ENCODE peak calls at places on chromosomes 7 and 10, in nine cellular contexts. C is WERI-Rb-1, X is heart left ventricle, D is fibroblast of lung, M is uterus, P is H9, U is spleen, J is RWPE1, V is right lobe of liver. B is an unnamed sample.

GRCh38 chr7:148623586-148624282 is 33.2 kb downstream of the C7orf33 start:
- DNase-seq in V (no peak), J (no peak), P (no peak), C (no peak), X (no peak), U (no peak), M (no peak), D (peak), B (no peak)

GRCh38 chr7:100029591-100029990 is 14.2 kb downstream of the ZKSCAN1 start:
- DNase-seq in P (no peak), C (no peak), M (no peak), X (no peak), V (no peak), D (no peak), U (no peak), J (no peak), B (no peak)

GRCh38 chr7:110839866-110840265 is 251.1 kb upstream of the LRRN3 start:
- DNase-seq in X (peak), V (no peak), M (no peak), U (no peak), P (no peak), J (no peak), D (peak), C (peak), B (peak)

GRCh38 chr10:8302565-8302964 is 248.1 kb downstream of the GATA3 start:
- DNase-seq in U (no peak), J (no peak), X (no peak), C (no peak), M (no peak), V (no peak), P (no peak), D (no peak), B (no peak)

GRCh38 chr7:29285451-29285807 is 90.9 kb downstream of the CHN2 start:
- DNase-seq in V (no peak), M (no peak), U (no peak), D (peak), X (no peak), C (no peak), P (no peak), J (peak), B (no peak)

GRCh38 chr10:33129987-33130386 is 172.0 kb upstream of the ITGB1 start:
- DNase-seq in D (peak), J (no peak), U (no peak), P (no peak), M (no peak), V (no peak), C (no peak), X (no peak), B (no peak)

GRCh38 chr10:5811387-5811821 is 1.8 kb downstream of the GDI2 start:
- DNase-seq in M (no peak), J (peak), C (no peak), P (no peak), D (peak), U (no peak), V (no peak), X (no peak), B (no peak)

GRCh38 chr7:151890355-151891004 is 13.6 kb upstream of the PRKAG2 start:
- DNase-seq in X (no peak), P (peak), M (no peak), J (no peak), D (no peak), C (peak), U (peak), V (peak), B (no peak)

GRCh38 chr7:42677751-42678231 is 234.1 kb downstream of the C7orf25 start:
- DNase-seq in U (no peak), M (peak), J (peak), D (peak), P (no peak), X (no peak), V (no peak), C (no peak), B (no peak)

GRCh38 chr7:155513543-155514285 is 32.6 kb downstream of the CNPY1 start:
- DNase-seq in V (no peak), U (no peak), X (no peak), P (no peak), C (no peak), D (no peak), J (no peak), M (no peak), B (no peak)

GRCh38 chr10:110802090-110802489 is 69.6 kb upstream of the PDCD4 start:
- DNase-seq in U (no peak), C (no peak), M (no peak), D (peak), J (no peak), P (no peak), X (no peak), V (no peak), B (no peak)

GRCh38 chr7:34845666-34846361 is 187.8 kb downstream of the NPSR1 start:
- DNase-seq in V (no peak), P (no peak), X (no peak), D (peak), C (no peak), M (no peak), J (peak), U (no peak), B (no peak)

GRCh38 chr10:69846252-69847000 is 44.7 kb downstream of the COL13A1 start:
- DNase-seq in U (no peak), C (peak), P (no peak), D (no peak), J (no peak), M (no peak), X (no peak), V (no peak), B (no peak)

GRCh38 chr10:113347508-113347907 is 205.3 kb upstream of the HABP2 start:
- DNase-seq in J (no peak), X (peak), C (no peak), U (no peak), D (no peak), V (peak), P (no peak), M (no peak), B (peak)

GRCh38 chr10:54613162-54613561 is 187.9 kb downstream of the PCDH15 start:
- DNase-seq in V (no peak), J (no peak), X (no peak), D (peak), P (no peak), C (no peak), M (no peak), U (no peak), B (no peak)

GRCh38 chr10:112336556-112337201 is 37.2 kb upstream of the ACSL5 start:
- DNase-seq in J (no peak), V (no peak), D (no peak), C (no peak), P (no peak), M (no peak), U (no peak), X (no peak), B (no peak)

GRCh38 chr7:193538-194256 is 1.3 kb downstream of the FAM20C start:
- DNase-seq in U (no peak), P (no peak), D (peak), V (no peak), M (no peak), J (peak), C (no peak), X (no peak), B (no peak)

GRCh38 chr10:43599333-43599732 is 6.9 kb upstream of the ZNF485 start:
- DNase-seq in J (no peak), X (no peak), D (no peak), P (no peak), U (no peak), V (no peak), M (no peak), C (no peak), B (no peak)

GRCh38 chr7:72336382-72336886 is 75.7 kb downstream of the CALN1 start:
- DNase-seq in U (no peak), J (no peak), V (no peak), C (no peak), D (no peak), M (no peak), X (no peak), P (peak), B (no peak)

GRCh38 chr7:35723011-35723410 is 28.1 kb upstream of the HERPUD2 start:
- DNase-seq in J (peak), M (no peak), X (no peak), D (peak), V (no peak), P (no peak), C (no peak), U (no peak), B (no peak)

GRCh38 chr7:3649678-3650445 is 348.8 kb downstream of the SDK1 start:
- DNase-seq in M (no peak), V (no peak), C (no peak), X (no peak), J (no peak), D (peak), U (no peak), P (no peak), B (no peak)

GRCh38 chr7:97733276-97734206 is 1.7 kb downstream of the TAC1 start:
- DNase-seq in X (peak), V (no peak), J (no peak), U (no peak), M (peak), D (no peak), C (peak), P (peak), B (no peak)

GRCh38 chr7:148962823-148963582 is 65.3 kb downstream of the PDIA4 start:
- DNase-seq in C (peak), V (peak), P (no peak), U (peak), M (peak), J (no peak), D (peak), X (peak), B (peak)

GRCh38 chr7:1709900-1710299 is 39.8 kb downstream of the ELFN1 start:
- DNase-seq in C (no peak), J (no peak), V (no peak), U (no peak), X (no peak), D (no peak), P (no peak), M (no peak), B (no peak)

GRCh38 chr7:20744913-20745587 is 41.6 kb downstream of the SP8 start:
- DNase-seq in C (no peak), U (no peak), J (no peak), D (peak), V (no peak), P (no peak), X (no peak), M (no peak), B (no peak)

DNA sequence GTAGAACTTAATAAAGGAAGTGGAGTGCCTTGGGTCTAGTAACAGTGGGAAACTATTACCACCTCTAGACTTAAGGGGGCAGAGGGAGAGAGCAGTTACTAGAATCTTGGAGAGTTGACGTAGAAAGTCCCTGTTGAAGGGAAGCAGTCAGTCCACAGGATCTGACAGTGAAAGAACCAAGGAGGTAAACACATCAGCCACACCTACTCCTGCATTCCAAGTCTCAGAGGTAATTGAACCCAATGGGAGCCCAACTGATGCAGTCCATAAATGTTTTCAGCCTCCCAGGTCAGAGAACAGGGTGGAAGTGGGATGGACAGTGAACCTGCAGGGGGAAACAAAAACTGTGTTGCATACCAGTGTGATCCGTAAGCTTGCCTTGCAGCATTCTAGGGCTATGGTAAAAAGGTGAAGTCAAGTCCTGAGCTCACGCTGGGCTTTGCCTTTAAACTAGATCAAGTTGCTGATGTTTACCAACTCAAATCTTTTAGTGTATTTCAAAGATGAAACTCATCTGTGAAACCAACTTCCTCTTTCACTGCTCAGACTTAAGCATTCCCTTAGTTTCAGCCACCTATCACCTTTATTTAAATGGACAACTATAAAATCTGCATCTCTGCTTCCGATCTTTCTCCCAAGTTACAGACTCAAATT is 57.2 kb downstream of the SLC16A12 start:
- DNase-seq in C (no peak), P (peak), V (no peak), M (no peak), J (no peak), X (no peak), D (no peak), U (no peak), B (no peak)
- H3K27ac ChIP-seq in C (no peak), P (no peak), V (peak), M (peak), J (no peak), X (peak), D (no peak), U (no peak), B (peak)

DNA sequence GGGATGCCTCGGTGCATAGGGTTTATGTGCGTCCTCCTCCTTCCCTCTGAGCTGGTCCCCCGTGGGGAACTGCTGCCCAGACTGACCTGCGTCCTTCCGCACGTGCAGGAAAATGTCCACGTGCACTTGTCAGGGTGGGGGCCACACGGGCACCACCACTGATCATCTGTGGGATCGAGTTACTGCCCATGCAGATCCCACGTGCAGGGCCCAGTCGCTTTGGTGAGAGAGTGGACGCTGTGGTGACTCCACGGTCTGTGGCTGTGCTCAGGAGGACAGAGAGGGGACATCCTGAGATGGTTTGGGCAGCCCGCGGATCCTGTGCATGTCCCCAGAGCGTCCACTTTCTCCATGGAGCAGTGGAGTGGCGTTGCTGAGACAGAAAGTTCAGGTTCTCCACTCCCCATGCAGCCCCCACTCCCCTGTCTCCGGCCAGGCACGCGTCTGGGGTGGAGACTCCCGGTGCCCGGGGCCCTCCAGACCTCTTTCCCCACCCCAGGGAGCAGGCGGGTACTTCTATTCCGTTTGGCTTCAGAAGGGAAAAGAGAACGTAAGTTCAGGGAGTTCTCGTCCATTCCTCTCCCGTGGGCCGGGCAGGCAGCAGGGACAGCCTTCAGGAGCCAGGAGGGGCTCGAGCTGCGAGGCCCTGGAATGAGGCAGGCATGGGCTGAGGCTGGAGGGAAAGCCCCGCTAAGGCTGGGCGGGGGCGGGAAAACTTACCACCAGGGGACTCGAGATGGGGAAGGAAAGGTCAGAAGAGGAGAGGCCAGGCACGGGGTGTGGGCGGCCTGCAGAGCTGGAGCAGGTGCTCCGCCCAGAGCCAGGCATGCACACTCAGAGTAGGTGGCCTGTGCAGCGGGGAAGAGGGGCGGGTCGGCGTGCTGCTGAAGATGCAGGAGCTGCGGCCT is 59.9 kb downstream of the EGFR start:
- DNase-seq in D (no peak), J (no peak), C (no peak), V (no peak), P (peak), U (no peak), X (no peak), M (no peak), B (no peak)
- TF ChIP-seq CTCF in D (no peak), J (no peak), C (no peak), V (no peak), P (peak), U (no peak), X (no peak), M (no peak), B (no peak)

GRCh38 chr7:80499350-80499955 is 12.4 kb downstream of the GNAT3 start:
- DNase-seq in C (no peak), V (no peak), J (peak), D (peak), P (peak), M (peak), U (no peak), X (peak), B (peak)
- H3K27ac ChIP-seq in C (no peak), V (no peak), J (peak), D (peak), P (no peak), M (peak), U (peak), X (peak), B (peak)

GRCh38 chr10:100731603-100732596 is 13.5 kb upstream of the PAX2 start:
- DNase-seq in X (no peak), J (no peak), M (no peak), U (peak), P (no peak), D (no peak), C (no peak), V (no peak), B (no peak)

GRCh38 chr10:100730739-100731602 is 14.4 kb upstream of the PAX2 start:
- DNase-seq in U (peak), M (no peak), X (no peak), D (no peak), V (no peak), J (no peak), P (no peak), C (peak), B (no peak)

GRCh38 chr10:100727808-100728207 is 17.6 kb upstream of the PAX2 start:
- DNase-seq in J (no peak), U (no peak), M (no peak), D (no peak), V (no peak), X (no peak), C (no peak), P (no peak), B (no peak)

GRCh38 chr10:100729877-100730738 is 15.3 kb upstream of the PAX2 start:
- DNase-seq in X (no peak), P (no peak), J (no peak), D (no peak), C (no peak), U (peak), M (no peak), V (no peak), B (no peak)

GRCh38 chr10:100728928-100729876 is 16.2 kb upstream of the PAX2 start:
- DNase-seq in D (peak), P (peak), J (no peak), M (no peak), V (no peak), X (no peak), C (peak), U (peak), B (no peak)
- TF ChIP-seq CTCF in D (peak), P (peak), J (peak), M (no peak), V (peak), X (no peak), C (peak), U (no peak), B (peak)

GRCh38 chr10:22853906-22854447 is 73.9 kb upstream of the ARMC3 start:
- DNase-seq in P (no peak), V (no peak), C (no peak), M (no peak), J (no peak), U (no peak), D (no peak), X (no peak), B (no peak)

GRCh38 chr10:22852712-22853353 is 75.0 kb upstream of the ARMC3 start:
- DNase-seq in U (no peak), X (no peak), D (no peak), C (no peak), M (no peak), J (no peak), P (no peak), V (no peak), B (no peak)

GRCh38 chr10:22856444-22857074 is 71.3 kb upstream of the ARMC3 start:
- DNase-seq in X (no peak), J (no peak), P (no peak), D (no peak), V (no peak), C (no peak), U (no peak), M (no peak), B (no peak)

GRCh38 chr10:22851865-22852239 is 76.0 kb upstream of the ARMC3 start:
- DNase-seq in M (no peak), J (peak), C (no peak), X (no peak), V (no peak), U (no peak), D (no peak), P (no peak), B (no peak)

DNA sequence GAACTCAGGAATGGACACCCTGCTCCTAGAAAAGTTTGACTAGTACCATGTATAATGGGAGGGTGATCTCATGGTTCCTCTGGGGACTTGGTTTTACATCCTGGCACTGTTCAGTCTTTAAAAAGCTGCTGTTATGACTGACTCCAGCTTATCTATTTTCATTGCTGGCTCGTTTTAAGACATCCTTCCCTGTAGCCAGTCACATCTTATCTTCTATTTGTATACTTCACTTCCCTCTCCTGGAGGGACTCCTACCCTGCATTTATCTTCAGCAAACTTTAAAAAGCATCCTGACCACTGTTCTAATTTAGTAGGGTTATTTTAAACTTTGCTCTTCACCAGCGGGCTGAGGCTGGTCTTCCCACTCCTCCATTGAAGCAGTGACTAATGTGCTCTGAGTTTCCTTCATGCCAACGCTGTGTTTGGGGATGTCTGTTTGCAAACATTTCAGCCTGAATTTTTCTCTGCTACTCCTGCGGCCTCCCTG is 72.9 kb upstream of the ARMC3 start:
- DNase-seq in J (no peak), M (no peak), D (peak), U (no peak), P (no peak), C (no peak), V (no peak), X (no peak), B (no peak)
- H3K27ac ChIP-seq in J (no peak), M (no peak), D (no peak), U (no peak), P (no peak), C (no peak), V (no peak), X (peak), B (peak)

B was measured in left ventricle myocardium inferior.